ENCODE peak calls at places on chromosomes 5 and 9, in seven cellular contexts. H is NCI-H460, E is Peyer's patch, Y is NCI-H1092 treated with DMSO at 0.1 percent for 48 hours, R is nucleus accumbens, C is fibroblast of pulmonary artery, N is A172. X is an unnamed sample.

GRCh38 chr5:81852277-81853004 is 101.5 kb upstream of the SSBP2 start:
- DNase-seq in H (no peak), E (peak), Y (peak), R (no peak), N (peak), C (no peak), X (no peak)

GRCh38 chr5:169812786-169813185 is 167.5 kb downstream of the INSYN2B start:
- DNase-seq in N (no peak), C (no peak), H (no peak), E (no peak), R (no peak), Y (no peak), X (no peak)

GRCh38 chr5:93342563-93343061 is 238.4 kb downstream of the NR2F1-AS1 start:
- DNase-seq in E (no peak), C (no peak), R (no peak), H (no peak), N (no peak), Y (no peak), X (no peak)

GRCh38 chr9:136017813-136018190 is 56.6 kb upstream of the UBAC1 start:
- DNase-seq in R (no peak), C (no peak), Y (no peak), H (no peak), E (no peak), N (no peak), X (no peak)

GRCh38 chr9:3386753-3387152 is 139.0 kb downstream of the RFX3 start:
- DNase-seq in N (no peak), E (no peak), H (no peak), R (no peak), Y (no peak), C (peak), X (no peak)

GRCh38 chr5:54761213-54761701 is 224.1 kb downstream of the ESM1 start:
- DNase-seq in E (no peak), R (no peak), N (no peak), C (peak), H (no peak), Y (no peak), X (no peak)

GRCh38 chr5:157917909-157918809 is 59.2 kb upstream of the CLINT1 start:
- DNase-seq in Y (peak), C (peak), E (peak), N (peak), R (no peak), H (peak), X (no peak)

GRCh38 chr9:121568541-121569265 is 69.1 kb upstream of the GGTA1 start:
- DNase-seq in C (peak), R (no peak), H (no peak), E (no peak), Y (no peak), N (peak), X (no peak)

GRCh38 chr9:7186175-7186574 is 428.4 kb downstream of the KDM4C start:
- DNase-seq in H (no peak), N (no peak), Y (no peak), R (no peak), E (no peak), C (peak), X (no peak)

X was measured in substantia nigra.